ENCODE peak calls at places on chromosomes 13 and 19, in seven cellular contexts. Z is naive thymus-derived CD4-positive, alpha-beta T cell; N is H7; K is fibroblast of lung; M is neural progenitor cell; O is psoas muscle; A is AG10803. R is an unnamed sample.

GRCh38 chr19:7927605-7928333 is 1.8 kb upstream of the CTXN1 start:
- DNase-seq in Z (no peak), N (peak), K (no peak), M (no peak), O (peak), A (no peak), R (no peak)

GRCh38 chr13:60538566-60538965 is 141.5 kb downstream of the TDRD3 start:
- DNase-seq in Z (no peak), N (no peak), K (no peak), M (no peak), O (no peak), A (no peak), R (no peak)

GRCh38 chr19:2488942-2489731 is 13.2 kb downstream of the GADD45B start:
- DNase-seq in Z (no peak), N (peak), K (peak), M (peak), O (peak), A (peak), R (no peak)

GRCh38 chr19:56117376-56117884 is 3.7 kb downstream of the ZNF787 start:
- DNase-seq in Z (no peak), N (no peak), K (no peak), M (no peak), O (no peak), A (no peak), R (no peak)

GRCh38 chr19:40947114-40947513 is 44.0 kb upstream of the CYP2B6 start:
- DNase-seq in Z (no peak), N (no peak), K (no peak), M (no peak), O (no peak), A (no peak), R (no peak)

GRCh38 chr13:45238945-45239795 is 38.3 kb upstream of the KCTD4 start:
- DNase-seq in Z (no peak), N (no peak), K (peak), M (no peak), O (no peak), A (peak), R (no peak)

GRCh38 chr13:45695198-45695730 is 6.9 kb upstream of the CBY2 start:
- DNase-seq in Z (no peak), N (no peak), K (peak), M (no peak), O (no peak), A (peak), R (no peak)

GRCh38 chr13:114101325-114101821 is 31.1 kb downstream of the RASA3 start:
- DNase-seq in Z (no peak), N (no peak), K (peak), M (no peak), O (peak), A (no peak), R (no peak)

GRCh38 chr19:48466571-48467325 is 2.4 kb upstream of the CYTH2 start:
- DNase-seq in Z (no peak), N (no peak), K (peak), M (no peak), O (no peak), A (peak), R (no peak)

GRCh38 chr13:29362849-29363604 is 232.5 kb downstream of the SLC7A1 start:
- DNase-seq in Z (peak), N (peak), K (peak), M (peak), O (no peak), A (peak), R (peak)

GRCh38 chr13:40672310-40673060 is 6.0 kb upstream of the FOXO1 start:
- DNase-seq in Z (no peak), N (peak), K (peak), M (no peak), O (no peak), A (peak), R (no peak)

GRCh38 chr19:5006201-5006600 is 37.3 kb downstream of the KDM4B start:
- DNase-seq in Z (no peak), N (no peak), K (peak), M (no peak), O (no peak), A (peak), R (no peak)

GRCh38 chr13:112105244-112105681 is 38.3 kb downstream of the SOX1 start:
- DNase-seq in Z (no peak), N (peak), K (no peak), M (peak), O (no peak), A (no peak), R (no peak)

GRCh38 chr19:35919306-35919705 is 11.2 kb upstream of the TYROBP start:
- DNase-seq in Z (no peak), N (no peak), K (no peak), M (no peak), O (no peak), A (no peak), R (no peak)

GRCh38 chr13:113406321-113407102 is 42.6 kb upstream of the GRTP1 start:
- DNase-seq in Z (no peak), N (peak), K (peak), M (no peak), O (no peak), A (no peak), R (no peak)

GRCh38 chr13:35793823-35794222 is 317.3 kb upstream of the MAB21L1 start:
- DNase-seq in Z (no peak), N (no peak), K (peak), M (no peak), O (no peak), A (peak), R (no peak)

GRCh38 chr19:41386442-41386841 is 10.1 kb downstream of the TMEM91 start:
- DNase-seq in Z (no peak), N (peak), K (no peak), M (no peak), O (no peak), A (no peak), R (no peak)

GRCh38 chr19:9961103-9961502 is 24.8 kb upstream of the OLFM2 start:
- DNase-seq in Z (no peak), N (no peak), K (no peak), M (no peak), O (no peak), A (no peak), R (no peak)

GRCh38 chr13:52455677-52456041 is 381 bp downstream of the CKAP2 start:
- DNase-seq in Z (peak), N (peak), K (peak), M (peak), O (peak), A (peak), R (peak)

GRCh38 chr19:35381318-35381717 is 10.4 kb downstream of the GPR42 start:
- DNase-seq in Z (no peak), N (no peak), K (no peak), M (no peak), O (no peak), A (no peak), R (no peak)

GRCh38 chr19:29623726-29624488 is 17.8 kb downstream of the POP4 start:
- DNase-seq in Z (no peak), N (peak), K (no peak), M (no peak), O (no peak), A (no peak), R (no peak)

GRCh38 chr19:55486971-55487883 is 1.0 kb upstream of the SSC5D start:
- DNase-seq in Z (no peak), N (peak), K (peak), M (peak), O (peak), A (peak), R (no peak)

GRCh38 chr13:25860862-25861261 is 191.0 kb downstream of the SHISA2 start:
- DNase-seq in Z (no peak), N (no peak), K (peak), M (no peak), O (no peak), A (peak), R (no peak)

DNA sequence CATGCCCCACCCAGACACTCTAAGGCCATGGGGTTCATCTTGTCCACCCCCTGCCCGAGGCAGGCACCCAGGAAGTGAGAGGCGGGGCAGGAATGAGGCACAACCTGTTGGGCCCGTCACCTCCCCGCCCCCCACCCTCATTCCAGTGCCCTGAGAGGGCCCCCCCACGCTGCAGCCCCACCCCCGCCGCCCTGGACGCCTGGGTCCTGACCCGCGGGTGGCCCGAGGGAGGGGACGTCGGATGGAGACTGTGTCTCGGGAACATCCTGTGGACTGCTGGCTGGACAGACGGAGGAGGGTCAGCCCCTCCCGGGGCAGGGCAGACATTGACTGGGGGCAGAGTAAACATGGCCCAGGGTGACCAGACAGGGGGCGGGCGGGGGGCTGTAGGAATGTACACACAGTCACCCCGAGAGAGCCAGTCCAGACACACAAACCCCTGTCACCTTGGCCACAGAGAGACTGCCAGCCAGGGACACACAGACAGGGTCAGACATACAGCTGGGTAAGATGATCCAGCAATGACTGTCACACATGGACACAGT is 7.4 kb upstream of the JUNB start:
- DNase-seq in Z (no peak), N (peak), K (no peak), M (no peak), O (peak), A (no peak), R (no peak)
- H3K4me3 ChIP-seq in Z (no peak), N (no peak), K (no peak), M (no peak), O (peak), A (no peak), R (no peak)

GRCh38 chr13:34751492-34751891 is 190.6 kb upstream of the NBEA start:
- DNase-seq in Z (no peak), N (no peak), K (no peak), M (no peak), O (no peak), A (no peak), R (no peak)
- H3K4me3 ChIP-seq in Z (no peak), N (no peak), K (no peak), M (no peak), O (no peak), A (no peak), R (no peak)

GRCh38 chr13:81480634-81481033 is 1139.7 kb upstream of the SPRY2 start:
- DNase-seq in Z (no peak), N (no peak), K (no peak), M (no peak), O (no peak), A (no peak), R (no peak)
- H3K4me3 ChIP-seq in Z (no peak), N (no peak), K (no peak), M (no peak), O (no peak), A (no peak), R (no peak)

GRCh38 chr13:103067751-103068563 is 1.7 kb upstream of the SLC10A2 start:
- DNase-seq in Z (no peak), N (peak), K (no peak), M (no peak), O (no peak), A (no peak), R (no peak)
- H3K4me3 ChIP-seq in Z (no peak), N (no peak), K (no peak), M (no peak), O (no peak), A (no peak), R (no peak)

GRCh38 chr13:30605052-30605451 is 12.7 kb upstream of the USPL1 start:
- DNase-seq in Z (no peak), N (no peak), K (no peak), M (no peak), O (no peak), A (no peak), R (no peak)
- H3K4me3 ChIP-seq in Z (no peak), N (no peak), K (no peak), M (no peak), O (no peak), A (no peak), R (no peak)

GRCh38 chr13:57631607-57632275 is at the start of gene PCDH17:
- DNase-seq in Z (no peak), N (peak), K (peak), M (peak), O (peak), A (peak), R (no peak)

GRCh38 chr13:57633950-57634828 is 2.6 kb downstream of the PCDH17 start:
- DNase-seq in Z (no peak), N (peak), K (peak), M (peak), O (no peak), A (no peak), R (no peak)

GRCh38 chr13:57632276-57633140 is 964 bp downstream of the PCDH17 start:
- DNase-seq in Z (no peak), N (peak), K (peak), M (peak), O (peak), A (no peak), R (no peak)

GRCh38 chr13:57634829-57635165 is 3.3 kb downstream of the PCDH17 start:
- DNase-seq in Z (no peak), N (peak), K (no peak), M (peak), O (no peak), A (no peak), R (no peak)

DNA sequence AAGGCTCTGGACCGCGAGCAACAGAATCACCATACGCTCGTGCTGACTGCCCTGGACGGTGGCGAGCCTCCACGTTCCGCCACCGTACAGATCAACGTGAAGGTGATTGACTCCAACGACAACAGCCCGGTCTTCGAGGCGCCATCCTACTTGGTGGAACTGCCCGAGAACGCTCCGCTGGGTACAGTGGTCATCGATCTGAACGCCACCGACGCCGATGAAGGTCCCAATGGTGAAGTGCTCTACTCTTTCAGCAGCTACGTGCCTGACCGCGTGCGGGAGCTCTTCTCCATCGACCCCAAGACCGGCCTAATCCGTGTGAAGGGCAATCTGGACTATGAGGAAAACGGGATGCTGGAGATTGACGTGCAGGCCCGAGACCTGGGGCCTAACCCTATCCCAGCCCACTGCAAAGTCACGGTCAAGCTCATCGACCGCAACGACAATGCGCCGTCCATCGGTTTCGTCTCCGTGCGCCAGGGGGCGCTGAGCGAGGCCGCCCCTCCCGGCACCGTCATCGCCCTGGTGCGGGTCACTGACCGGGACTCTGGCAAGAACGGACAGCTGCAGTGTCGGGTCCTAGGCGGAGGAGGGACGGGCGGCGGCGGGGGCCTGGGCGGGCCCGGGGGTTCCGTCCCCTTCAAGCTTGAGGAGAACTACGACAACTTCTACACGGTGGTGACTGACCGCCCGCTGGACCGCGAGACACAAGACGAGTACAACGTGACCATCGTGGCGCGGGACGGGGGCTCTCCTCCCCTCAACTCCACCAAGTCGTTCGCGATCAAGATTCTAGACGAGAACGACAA is 1.8 kb downstream of the PCDH17 start:
- DNase-seq in Z (no peak), N (peak), K (peak), M (peak), O (peak), A (no peak), R (no peak)
- H3K4me3 ChIP-seq in Z (no peak), N (peak), K (no peak), M (peak), O (peak), A (no peak), R (no peak)

GRCh38 chr19:911197-912033 is 1.6 kb downstream of the R3HDM4 start:
- DNase-seq in Z (no peak), N (peak), K (no peak), M (no peak), O (no peak), A (no peak), R (no peak)
- H3K4me3 ChIP-seq in Z (no peak), N (peak), K (peak), M (no peak), O (no peak), A (peak), R (no peak)

DNA sequence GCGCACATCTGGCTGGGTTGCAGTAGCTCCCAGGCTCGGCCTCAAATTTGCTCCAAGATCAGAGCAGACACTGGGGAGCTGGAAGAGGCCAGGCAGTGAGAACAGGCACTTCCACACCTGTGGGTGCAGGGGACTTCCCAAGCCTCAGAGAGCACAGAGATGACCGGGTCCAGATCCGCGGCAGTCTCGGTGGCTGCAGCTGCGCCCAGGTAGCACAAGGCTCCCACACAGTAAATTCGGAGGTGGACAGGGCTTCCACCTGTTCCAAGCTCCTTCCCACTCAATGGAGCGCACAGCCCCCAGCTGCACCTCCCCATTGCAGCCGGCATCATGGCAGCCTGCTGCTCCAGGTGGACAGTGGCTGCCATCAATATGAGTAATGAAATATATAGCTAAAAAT is 1417.4 kb upstream of the SLC10A2 start:
- DNase-seq in Z (no peak), N (no peak), K (no peak), M (no peak), O (no peak), A (no peak), R (no peak)
- H3K4me3 ChIP-seq in Z (no peak), N (no peak), K (no peak), M (no peak), O (no peak), A (no peak), R (no peak)

R was measured in CD4-positive, alpha-beta memory T cell.